ENCODE peak calls at places on chromosomes 6 and 20, in nine cellular contexts. One of them, this sample, is unnamed.

GRCh38 chr6:85537055-85537494 is 56.6 kb downstream of the SNX14 start:
- DNase-seq in effector CD4-positive, alpha-beta T cell: no peak
- DNase-seq in memory B cell: no peak
- DNase-seq in HEK293T: no peak
- DNase-seq in caudate nucleus: no peak
- DNase-seq in WTC11: no peak
- DNase-seq in GM23248: peak
- DNase-seq in T-helper 2 cell: no peak
- DNase-seq in SHP77: no peak
- DNase-seq in this sample: no peak

GRCh38 chr20:46013826-46014516 is 5.3 kb downstream of the MMP9 start:
- DNase-seq in effector CD4-positive, alpha-beta T cell: peak
- DNase-seq in memory B cell: peak
- DNase-seq in HEK293T: peak
- DNase-seq in caudate nucleus: no peak
- DNase-seq in WTC11: peak
- DNase-seq in GM23248: peak
- DNase-seq in T-helper 2 cell: peak
- DNase-seq in SHP77: peak
- DNase-seq in this sample: peak

GRCh38 chr6:90416322-90416721 is 119.7 kb upstream of the BACH2 start:
- DNase-seq in effector CD4-positive, alpha-beta T cell: no peak
- DNase-seq in memory B cell: no peak
- DNase-seq in HEK293T: no peak
- DNase-seq in caudate nucleus: no peak
- DNase-seq in WTC11: no peak
- DNase-seq in GM23248: no peak
- DNase-seq in T-helper 2 cell: no peak
- DNase-seq in SHP77: no peak
- DNase-seq in this sample: no peak

GRCh38 chr6:30150671-30151395 is 10.2 kb downstream of the TRIM10 start:
- DNase-seq in effector CD4-positive, alpha-beta T cell: no peak
- DNase-seq in memory B cell: no peak
- DNase-seq in HEK293T: no peak
- DNase-seq in caudate nucleus: no peak
- DNase-seq in WTC11: no peak
- DNase-seq in GM23248: peak
- DNase-seq in T-helper 2 cell: no peak
- DNase-seq in SHP77: no peak
- DNase-seq in this sample: no peak

GRCh38 chr6:99746261-99746895 is 139.7 kb downstream of the PRDM13 start:
- DNase-seq in effector CD4-positive, alpha-beta T cell: peak
- DNase-seq in memory B cell: peak
- DNase-seq in HEK293T: peak
- DNase-seq in caudate nucleus: peak
- DNase-seq in WTC11: peak
- DNase-seq in GM23248: peak
- DNase-seq in T-helper 2 cell: peak
- DNase-seq in SHP77: peak
- DNase-seq in this sample: peak

GRCh38 chr20:33539129-33539528 is 49.2 kb downstream of the CBFA2T2 start:
- DNase-seq in effector CD4-positive, alpha-beta T cell: no peak
- DNase-seq in memory B cell: no peak
- DNase-seq in HEK293T: no peak
- DNase-seq in caudate nucleus: no peak
- DNase-seq in WTC11: no peak
- DNase-seq in GM23248: no peak
- DNase-seq in T-helper 2 cell: no peak
- DNase-seq in SHP77: no peak
- DNase-seq in this sample: no peak

GRCh38 chr6:47650553-47651432 is 47.6 kb upstream of the ADGRF4 start:
- DNase-seq in effector CD4-positive, alpha-beta T cell: no peak
- DNase-seq in memory B cell: no peak
- DNase-seq in HEK293T: no peak
- DNase-seq in caudate nucleus: no peak
- DNase-seq in WTC11: no peak
- DNase-seq in GM23248: no peak
- DNase-seq in T-helper 2 cell: no peak
- DNase-seq in SHP77: no peak
- DNase-seq in this sample: no peak

GRCh38 chr6:55568779-55569439 is 10.1 kb downstream of the HMGCLL1 start:
- DNase-seq in effector CD4-positive, alpha-beta T cell: no peak
- DNase-seq in memory B cell: no peak
- DNase-seq in HEK293T: no peak
- DNase-seq in caudate nucleus: no peak
- DNase-seq in WTC11: no peak
- DNase-seq in GM23248: no peak
- DNase-seq in T-helper 2 cell: no peak
- DNase-seq in SHP77: no peak
- DNase-seq in this sample: no peak

GRCh38 chr6:166279393-166279679 is 28.9 kb downstream of the PRR18 start:
- DNase-seq in effector CD4-positive, alpha-beta T cell: no peak
- DNase-seq in memory B cell: no peak
- DNase-seq in HEK293T: no peak
- DNase-seq in caudate nucleus: no peak
- DNase-seq in WTC11: no peak
- DNase-seq in GM23248: no peak
- DNase-seq in T-helper 2 cell: no peak
- DNase-seq in SHP77: no peak
- DNase-seq in this sample: no peak

GRCh38 chr6:11251553-11252358 is 19.3 kb upstream of the NEDD9 start:
- DNase-seq in effector CD4-positive, alpha-beta T cell: no peak
- DNase-seq in memory B cell: no peak
- DNase-seq in HEK293T: no peak
- DNase-seq in caudate nucleus: peak
- DNase-seq in WTC11: no peak
- DNase-seq in GM23248: peak
- DNase-seq in T-helper 2 cell: no peak
- DNase-seq in SHP77: no peak
- DNase-seq in this sample: no peak

GRCh38 chr6:26136321-26136720 is 49.1 kb downstream of the HFE start:
- DNase-seq in effector CD4-positive, alpha-beta T cell: no peak
- DNase-seq in memory B cell: no peak
- DNase-seq in HEK293T: no peak
- DNase-seq in caudate nucleus: no peak
- DNase-seq in WTC11: no peak
- DNase-seq in GM23248: no peak
- DNase-seq in T-helper 2 cell: no peak
- DNase-seq in SHP77: no peak
- DNase-seq in this sample: no peak

GRCh38 chr20:24018796-24019195 is 30.2 kb upstream of the GGTLC1 start:
- DNase-seq in effector CD4-positive, alpha-beta T cell: no peak
- DNase-seq in memory B cell: no peak
- DNase-seq in HEK293T: no peak
- DNase-seq in caudate nucleus: no peak
- DNase-seq in WTC11: no peak
- DNase-seq in GM23248: peak
- DNase-seq in T-helper 2 cell: no peak
- DNase-seq in SHP77: no peak
- DNase-seq in this sample: no peak

GRCh38 chr6:56756791-56757582 is 114.3 kb upstream of the DST start:
- DNase-seq in effector CD4-positive, alpha-beta T cell: no peak
- DNase-seq in memory B cell: no peak
- DNase-seq in HEK293T: no peak
- DNase-seq in caudate nucleus: no peak
- DNase-seq in WTC11: no peak
- DNase-seq in GM23248: peak
- DNase-seq in T-helper 2 cell: no peak
- DNase-seq in SHP77: no peak
- DNase-seq in this sample: no peak

GRCh38 chr20:31587545-31588389 is 17.3 kb upstream of the ID1 start:
- DNase-seq in effector CD4-positive, alpha-beta T cell: no peak
- DNase-seq in memory B cell: no peak
- DNase-seq in HEK293T: no peak
- DNase-seq in caudate nucleus: no peak
- DNase-seq in WTC11: no peak
- DNase-seq in GM23248: peak
- DNase-seq in T-helper 2 cell: no peak
- DNase-seq in SHP77: peak
- DNase-seq in this sample: no peak

GRCh38 chr6:107784669-107785068 is 39.4 kb downstream of the SCML4 start:
- DNase-seq in effector CD4-positive, alpha-beta T cell: no peak
- DNase-seq in memory B cell: no peak
- DNase-seq in HEK293T: no peak
- DNase-seq in caudate nucleus: no peak
- DNase-seq in WTC11: no peak
- DNase-seq in GM23248: peak
- DNase-seq in T-helper 2 cell: no peak
- DNase-seq in SHP77: no peak
- DNase-seq in this sample: no peak

GRCh38 chr6:139829557-139829956 is 455.1 kb upstream of the CITED2 start:
- DNase-seq in effector CD4-positive, alpha-beta T cell: no peak
- DNase-seq in memory B cell: no peak
- DNase-seq in HEK293T: no peak
- DNase-seq in caudate nucleus: no peak
- DNase-seq in WTC11: no peak
- DNase-seq in GM23248: no peak
- DNase-seq in T-helper 2 cell: no peak
- DNase-seq in SHP77: no peak
- DNase-seq in this sample: no peak

GRCh38 chr20:35739294-35740163 is 2.5 kb downstream of the RBM39 start:
- DNase-seq in effector CD4-positive, alpha-beta T cell: no peak
- DNase-seq in memory B cell: no peak
- DNase-seq in HEK293T: no peak
- DNase-seq in caudate nucleus: no peak
- DNase-seq in WTC11: no peak
- DNase-seq in GM23248: peak
- DNase-seq in T-helper 2 cell: no peak
- DNase-seq in SHP77: no peak
- DNase-seq in this sample: no peak

GRCh38 chr6:81380718-81381338 is 371.7 kb downstream of the TENT5A start:
- DNase-seq in effector CD4-positive, alpha-beta T cell: no peak
- DNase-seq in memory B cell: no peak
- DNase-seq in HEK293T: no peak
- DNase-seq in caudate nucleus: no peak
- DNase-seq in WTC11: no peak
- DNase-seq in GM23248: no peak
- DNase-seq in T-helper 2 cell: no peak
- DNase-seq in SHP77: no peak
- DNase-seq in this sample: no peak

GRCh38 chr20:58890454-58891075 is 38.0 kb downstream of the GNAS start:
- DNase-seq in effector CD4-positive, alpha-beta T cell: peak
- DNase-seq in memory B cell: peak
- DNase-seq in HEK293T: peak
- DNase-seq in caudate nucleus: peak
- DNase-seq in WTC11: peak
- DNase-seq in GM23248: peak
- DNase-seq in T-helper 2 cell: peak
- DNase-seq in SHP77: no peak
- DNase-seq in this sample: no peak

GRCh38 chr6:2244261-2245102 is 923 bp downstream of the GMDS start:
- DNase-seq in effector CD4-positive, alpha-beta T cell: peak
- DNase-seq in memory B cell: no peak
- DNase-seq in HEK293T: no peak
- DNase-seq in caudate nucleus: no peak
- DNase-seq in WTC11: peak
- DNase-seq in GM23248: no peak
- DNase-seq in T-helper 2 cell: no peak
- DNase-seq in SHP77: peak
- DNase-seq in this sample: no peak

GRCh38 chr20:37229300-37229699 is 32.3 kb downstream of the GHRH start:
- DNase-seq in effector CD4-positive, alpha-beta T cell: no peak
- DNase-seq in memory B cell: no peak
- DNase-seq in HEK293T: no peak
- DNase-seq in caudate nucleus: no peak
- DNase-seq in WTC11: peak
- DNase-seq in GM23248: no peak
- DNase-seq in T-helper 2 cell: no peak
- DNase-seq in SHP77: no peak
- DNase-seq in this sample: no peak

GRCh38 chr6:17281497-17282481 is 628 bp downstream of the RBM24 start:
- DNase-seq in effector CD4-positive, alpha-beta T cell: no peak
- DNase-seq in memory B cell: no peak
- DNase-seq in HEK293T: no peak
- DNase-seq in caudate nucleus: peak
- DNase-seq in WTC11: peak
- DNase-seq in GM23248: peak
- DNase-seq in T-helper 2 cell: no peak
- DNase-seq in SHP77: no peak
- DNase-seq in this sample: no peak

GRCh38 chr6:150029749-150030148 is 4.4 kb upstream of the RAET1L start:
- DNase-seq in effector CD4-positive, alpha-beta T cell: no peak
- DNase-seq in memory B cell: no peak
- DNase-seq in HEK293T: no peak
- DNase-seq in caudate nucleus: no peak
- DNase-seq in WTC11: no peak
- DNase-seq in GM23248: no peak
- DNase-seq in T-helper 2 cell: no peak
- DNase-seq in SHP77: no peak
- DNase-seq in this sample: no peak

GRCh38 chr20:6122873-6123649 is at the start of gene FERMT1:
- DNase-seq in effector CD4-positive, alpha-beta T cell: no peak
- DNase-seq in memory B cell: no peak
- DNase-seq in HEK293T: peak
- DNase-seq in caudate nucleus: peak
- DNase-seq in WTC11: peak
- DNase-seq in GM23248: peak
- DNase-seq in T-helper 2 cell: no peak
- DNase-seq in SHP77: peak
- DNase-seq in this sample: no peak

GRCh38 chr6:39553811-39554802 is 171.1 kb downstream of the KIF6 start:
- DNase-seq in effector CD4-positive, alpha-beta T cell: no peak
- DNase-seq in memory B cell: no peak
- DNase-seq in HEK293T: no peak
- DNase-seq in caudate nucleus: no peak
- DNase-seq in WTC11: no peak
- DNase-seq in GM23248: peak
- DNase-seq in T-helper 2 cell: no peak
- DNase-seq in SHP77: no peak
- DNase-seq in this sample: no peak

GRCh38 chr6:131136021-131136847 is 967 bp downstream of the AKAP7 start:
- DNase-seq in effector CD4-positive, alpha-beta T cell: no peak
- DNase-seq in memory B cell: no peak
- DNase-seq in HEK293T: no peak
- DNase-seq in caudate nucleus: no peak
- DNase-seq in WTC11: no peak
- DNase-seq in GM23248: peak
- DNase-seq in T-helper 2 cell: no peak
- DNase-seq in SHP77: no peak
- DNase-seq in this sample: no peak